ENCODE peak calls at places on chromosomes 4 and X, in six cellular contexts. L is fibroblast of mammary gland; U is stimulated activated CD4-positive, alpha-beta T cell treated with anti-CD3 and anti-CD28 coated beads, TNF-alpha, amount 100 ng/mL, for 4 hours; Z is activated T-cell treated with anti-CD3 and anti-CD28 coated beads for 1 hour; V is AG09319; M is mesendoderm. T is an unnamed sample.

GRCh38 chr4:100208459-100208858 is 18.2 kb upstream of the DDIT4L start:
- DNase-seq in M (no peak), V (no peak), U (no peak), Z (no peak), L (peak; percentile 61), T (no peak)

GRCh38 chrX:63761639-63762038 is 23.4 kb downstream of the ARHGEF9 start:
- DNase-seq in V (no peak), Z (no peak), U (no peak), M (no peak), L (no peak), T (no peak)

GRCh38 chrX:137684591-137684990 is 118.7 kb downstream of the ZIC3 start:
- DNase-seq in M (peak; percentile 1), L (no peak), Z (no peak), U (no peak), V (no peak), T (no peak)

GRCh38 chr4:29326816-29327215 is 1393.4 kb upstream of the PCDH7 start:
- DNase-seq in M (no peak), U (no peak), Z (no peak), L (no peak), V (no peak), T (no peak)

GRCh38 chrX:21412883-21413282 is 38.7 kb downstream of the CNKSR2 start:
- DNase-seq in V (no peak), Z (no peak), U (no peak), M (no peak), L (peak; percentile 25), T (no peak)

GRCh38 chr4:108378164-108378563 is 209.4 kb upstream of the LEF1 start:
- DNase-seq in U (no peak), M (no peak), V (no peak), L (no peak), Z (no peak), T (no peak)

GRCh38 chrX:141879616-141880015 is 24.1 kb upstream of the MAGEC1 start:
- DNase-seq in L (no peak), Z (no peak), V (no peak), M (peak; percentile 48), U (no peak), T (no peak)

GRCh38 chr4:2893772-2894171 is 50.1 kb downstream of the ADD1 start:
- DNase-seq in L (no peak), M (no peak), V (no peak), U (no peak), Z (no peak), T (no peak)

GRCh38 chr4:73731968-73732610 is 8.3 kb upstream of the CXCL8 start:
- DNase-seq in U (no peak), Z (no peak), L (no peak), M (no peak), V (no peak), T (no peak)

GRCh38 chr4:104205116-104205515 is 289.6 kb downstream of the CXXC4 start:
- DNase-seq in Z (no peak), M (no peak), V (no peak), U (no peak), L (no peak), T (no peak)

GRCh38 chr4:11623726-11624037 is 195.0 kb upstream of the HS3ST1 start:
- DNase-seq in U (no peak), L (no peak), M (peak; percentile 65), Z (peak; percentile 1), V (no peak), T (no peak)

GRCh38 chrX:132184871-132185270 is 34.4 kb downstream of the RAP2C start:
- DNase-seq in U (no peak), M (peak; percentile 66), Z (no peak), L (no peak), V (no peak), T (no peak)

GRCh38 chrX:133660356-133660755 is 245.1 kb upstream of the GPC4 start:
- DNase-seq in Z (no peak), L (peak; percentile 93), M (no peak), V (no peak), U (no peak), T (no peak)

GRCh38 chrX:24380273-24381036 is 20.0 kb downstream of the SUPT20HL1 start:
- DNase-seq in L (no peak), M (no peak), Z (no peak), V (no peak), U (no peak), T (no peak)

GRCh38 chr4:26507286-26507685 is 17.0 kb upstream of the CCKAR start:
- DNase-seq in M (no peak), Z (no peak), L (no peak), U (no peak), V (no peak), T (no peak)

GRCh38 chr4:183182873-183183725 is 84.0 kb downstream of the WWC2 start:
- DNase-seq in Z (no peak), L (peak; percentile 82), M (peak; percentile 100), V (peak; percentile 22), U (no peak), T (no peak)

GRCh38 chrX:85906399-85906798 is 141.0 kb downstream of the CHM start:
- DNase-seq in L (no peak), M (no peak), V (no peak), Z (no peak), U (no peak), T (no peak)

GRCh38 chr4:7926822-7927221 is 12.8 kb downstream of the AFAP1 start:
- DNase-seq in L (no peak), V (no peak), U (no peak), Z (no peak), M (no peak), T (no peak)

GRCh38 chr4:74012130-74012529 is 13.7 kb upstream of the CXCL5 start:
- DNase-seq in U (no peak), Z (no peak), M (no peak), V (no peak), L (no peak), T (no peak)

GRCh38 chr4:109607976-109608375 is 47.9 kb downstream of the MCUB start:
- DNase-seq in Z (no peak), M (no peak), V (no peak), L (no peak), U (no peak), T (no peak)

GRCh38 chr4:149296503-149296902 is 519.1 kb downstream of the IQCM start:
- DNase-seq in Z (no peak), L (no peak), U (no peak), V (no peak), M (no peak), T (no peak)

GRCh38 chr4:127400736-127401346 is 231.9 kb upstream of the INTU start:
- DNase-seq in V (peak; percentile 65), Z (no peak), L (peak; percentile 85), M (peak; percentile 86), U (no peak), T (peak; percentile 49)

GRCh38 chr4:32824321-32824720 is 2104.2 kb downstream of the PCDH7 start:
- DNase-seq in V (no peak), U (no peak), Z (no peak), M (no peak), L (peak; percentile 37), T (no peak)

GRCh38 chr4:12724520-12724919 is 759.6 kb downstream of the RAB28 start:
- DNase-seq in V (no peak), U (no peak), M (peak; percentile 47), Z (no peak), L (peak; percentile 4), T (no peak)

T was measured in left lobe of liver.